ENCODE peak calls at places on chromosome 1, in nine cellular contexts. M, P, C, U, K, W, V, H and A are unnamed samples.

GRCh38 chr1:180787628-180788307 is 124.9 kb upstream of the KIAA1614 start:
- DNase-seq in U (no peak), V (no peak), C (no peak), W (no peak), K (no peak), H (no peak), P (no peak), M (no peak), A (no peak)

GRCh38 chr1:18010945-18011344 is 96.7 kb upstream of the IGSF21 start:
- DNase-seq in W (no peak), C (no peak), H (no peak), M (no peak), U (no peak), P (no peak), K (no peak), V (no peak), A (no peak)

GRCh38 chr1:243233908-243234307 is 21.2 kb downstream of the CEP170 start:
- DNase-seq in H (no peak), W (peak), V (no peak), P (no peak), U (no peak), K (no peak), C (no peak), M (peak), A (no peak)

GRCh38 chr1:14924455-14925325 is 228.9 kb upstream of the TMEM51 start:
- DNase-seq in W (peak), C (no peak), P (peak), V (peak), U (no peak), M (peak), K (peak), H (peak), A (peak)

GRCh38 chr1:234240680-234241079 is 132.6 kb upstream of the COA6 start:
- DNase-seq in C (no peak), W (no peak), P (no peak), K (no peak), U (no peak), H (no peak), V (no peak), M (no peak), A (no peak)

GRCh38 chr1:19616489-19616888 is 27.6 kb upstream of the NBL1 start:
- DNase-seq in W (peak), C (no peak), V (no peak), K (no peak), U (no peak), M (peak), H (no peak), P (no peak), A (no peak)

GRCh38 chr1:48808496-48808895 is 31.8 kb upstream of the BEND5 start:
- DNase-seq in M (no peak), C (no peak), H (no peak), U (no peak), K (no peak), V (no peak), W (no peak), P (no peak), A (no peak)

GRCh38 chr1:234760303-234760723 is 150.3 kb upstream of the IRF2BP2 start:
- DNase-seq in C (no peak), H (no peak), U (no peak), K (no peak), M (peak), P (no peak), W (no peak), V (no peak), A (peak)

GRCh38 chr1:3651939-3652537 is at the start of gene TP73:
- DNase-seq in W (no peak), K (no peak), C (peak), M (no peak), H (no peak), V (no peak), U (no peak), P (no peak), A (peak)